ENCODE peak calls at places on chromosomes 4 and X, in six cellular contexts. D is GOT3, P is tibial artery, Z is OCI-M1, V is left ventricle myocardium superior, S is kidney tubule cell. L is an unnamed sample.

GRCh38 chr4:2288051-2288541 is 26.2 kb upstream of the MXD4 start:
- DNase-seq in D (no peak), P (no peak), Z (no peak), V (no peak), S (no peak), L (no peak)

GRCh38 chr4:164935363-164935762 is 42.1 kb downstream of the TRIM61 start:
- DNase-seq in D (no peak), P (no peak), Z (peak; percentile 60), V (no peak), S (no peak), L (no peak)

GRCh38 chr4:6024450-6024960 is 6.3 kb upstream of the C4orf50 start:
- DNase-seq in D (no peak), P (no peak), Z (no peak), V (no peak), S (no peak), L (no peak)

GRCh38 chr4:77699731-77700210 is 94.2 kb downstream of the CXCL13 start:
- DNase-seq in D (no peak), P (no peak), Z (peak; percentile 30), V (no peak), S (peak; percentile 87), L (no peak)

GRCh38 chrX:102767287-102767686 is 46.7 kb downstream of the GPRASP3 start:
- DNase-seq in D (no peak), P (no peak), Z (no peak), V (no peak), S (no peak), L (no peak)

GRCh38 chr4:71609159-71609558 is 174.7 kb downstream of the GC start:
- DNase-seq in D (no peak), P (no peak), Z (no peak), V (no peak), S (peak; percentile 7), L (no peak)

GRCh38 chrX:45755719-45756118 is 555.0 kb upstream of the DIPK2B start:
- DNase-seq in D (no peak), P (no peak), Z (no peak), V (no peak), S (no peak), L (no peak)

GRCh38 chr4:10002278-10002677 is 19.0 kb downstream of the SLC2A9 start:
- DNase-seq in D (no peak), P (no peak), Z (no peak), V (no peak), S (no peak), L (no peak)

GRCh38 chr4:1793496-1793840 is 375 bp downstream of the FGFR3 start:
- DNase-seq in D (no peak), P (no peak), Z (peak; percentile 53), V (peak; percentile 66), S (peak; percentile 26), L (peak; percentile 52)

GRCh38 chr4:150867148-150867547 is 147.9 kb downstream of the LRBA start:
- DNase-seq in D (no peak), P (no peak), Z (peak; percentile 93), V (no peak), S (peak; percentile 84), L (no peak)

GRCh38 chr4:1757836-1758235 is 35.3 kb upstream of the FGFR3 start:
- DNase-seq in D (no peak), P (no peak), Z (no peak), V (no peak), S (no peak), L (no peak)

GRCh38 chrX:11239230-11239629 is 54.0 kb upstream of the AMELX start:
- DNase-seq in D (no peak), P (no peak), Z (peak; percentile 73), V (no peak), S (peak; percentile 66), L (no peak)

GRCh38 chr4:117420966-117421365 is 335.6 kb upstream of the TRAM1L1 start:
- DNase-seq in D (no peak), P (no peak), Z (no peak), V (no peak), S (no peak), L (no peak)

GRCh38 chrX:51496501-51497291 is at the start of gene NUDT11:
- DNase-seq in D (peak; percentile 3), P (peak; percentile 71), Z (no peak), V (peak; percentile 73), S (peak; percentile 49), L (peak; percentile 48)

GRCh38 chr4:84877051-84877833 is 89.2 kb downstream of the WDFY3 start:
- DNase-seq in D (no peak), P (no peak), Z (no peak), V (no peak), S (peak; percentile 50), L (no peak)

GRCh38 chr4:12987284-12987683 is 496.9 kb downstream of the RAB28 start:
- DNase-seq in D (no peak), P (no peak), Z (no peak), V (no peak), S (no peak), L (no peak)

GRCh38 chrX:119503484-119503861 is 35.2 kb downstream of the SLC25A5 start:
- DNase-seq in D (peak; percentile 9), P (peak; percentile 84), Z (no peak), V (no peak), S (peak; percentile 91), L (no peak)

GRCh38 chrX:103585421-103586313 is at the start of gene TCEAL4:
- DNase-seq in D (peak; percentile 2), P (peak; percentile 82), Z (peak; percentile 44), V (peak; percentile 74), S (peak; percentile 33), L (peak; percentile 56)

GRCh38 chr4:37798616-37799015 is 27.9 kb upstream of the PGM2 start:
- DNase-seq in D (no peak), P (no peak), Z (no peak), V (no peak), S (peak; percentile 8), L (no peak)

GRCh38 chr4:121472937-121473721 is 92.3 kb upstream of the QRFPR start:
- DNase-seq in D (no peak), P (no peak), Z (peak; percentile 64), V (no peak), S (no peak), L (no peak)

GRCh38 chrX:19889582-19890342 is 2.4 kb upstream of the SH3KBP1 start:
- DNase-seq in D (no peak), P (no peak), Z (peak; percentile 58), V (no peak), S (peak; percentile 84), L (no peak)

GRCh38 chrX:83916525-83916924 is 55.6 kb downstream of the CYLC1 start:
- DNase-seq in D (no peak), P (no peak), Z (peak; percentile 6), V (no peak), S (peak; percentile 6), L (no peak)

GRCh38 chr4:142719854-142720541 is 126.1 kb downstream of the INPP4B start:
- DNase-seq in D (no peak), P (no peak), Z (peak; percentile 64), V (no peak), S (peak; percentile 81), L (no peak)

GRCh38 chr4:58749206-58749605 is 1639.0 kb upstream of the IGFBP7 start:
- DNase-seq in D (no peak), P (no peak), Z (no peak), V (no peak), S (peak; percentile 6), L (no peak)

GRCh38 chrX:65921363-65921762 is 118.5 kb downstream of the VSIG4 start:
- DNase-seq in D (no peak), P (no peak), Z (no peak), V (no peak), S (no peak), L (no peak)

GRCh38 chrX:152074163-152074562 is 64.2 kb downstream of the MAGEA10 start:
- DNase-seq in D (no peak), P (no peak), Z (no peak), V (no peak), S (no peak), L (no peak)

GRCh38 chrX:152632445-152633097 is 5.1 kb upstream of the GABRQ start:
- DNase-seq in D (no peak), P (no peak), Z (peak; percentile 69), V (peak; percentile 31), S (peak; percentile 35), L (peak; percentile 18)

GRCh38 chr4:107561481-107561880 is 158.6 kb downstream of the PAPSS1 start:
- DNase-seq in D (no peak), P (no peak), Z (no peak), V (no peak), S (no peak), L (no peak)

GRCh38 chrX:3550160-3550765 is 163.2 kb downstream of the PRKX start:
- DNase-seq in D (no peak), P (no peak), Z (peak; percentile 44), V (no peak), S (peak; percentile 23), L (no peak)

GRCh38 chrX:25300994-25301393 is 285.2 kb upstream of the ARX start:
- DNase-seq in D (no peak), P (no peak), Z (no peak), V (no peak), S (peak; percentile 81), L (no peak)

GRCh38 chr4:86788826-86789225 is 60.4 kb downstream of the SLC10A6 start:
- DNase-seq in D (no peak), P (no peak), Z (no peak), V (no peak), S (no peak), L (no peak)

GRCh38 chrX:70998402-70999027 is 67.6 kb upstream of the SLC7A3 start:
- DNase-seq in D (no peak), P (no peak), Z (peak; percentile 63), V (no peak), S (peak; percentile 2), L (no peak)

L was measured in left ventricle myocardium inferior.